ENCODE peak calls at places on chromosomes 6 and 20, in four cellular contexts. One of them, this sample, is unnamed.

GRCh38 chr20:54984104-54984448 is 508.7 kb downstream of the DOK5 start:
- DNase-seq in OCI-M1: no peak
- DNase-seq in iris pigment epithelial cell: no peak
- DNase-seq in HAP-1: no peak
- DNase-seq in this sample: no peak

GRCh38 chr20:53079883-53080282 is 107.7 kb downstream of the TSHZ2 start:
- DNase-seq in OCI-M1: no peak
- DNase-seq in iris pigment epithelial cell: no peak
- DNase-seq in HAP-1: no peak
- DNase-seq in this sample: no peak

GRCh38 chr6:112010328-112010727 is 43.6 kb upstream of the CCN6 start:
- DNase-seq in OCI-M1: peak; percentile 13
- DNase-seq in iris pigment epithelial cell: no peak
- DNase-seq in HAP-1: no peak
- DNase-seq in this sample: no peak

GRCh38 chr6:86723729-86724128 is 213.6 kb upstream of the HTR1E start:
- DNase-seq in OCI-M1: no peak
- DNase-seq in iris pigment epithelial cell: peak; percentile 14
- DNase-seq in HAP-1: no peak
- DNase-seq in this sample: no peak

GRCh38 chr6:7058250-7058923 is 49.4 kb upstream of the RREB1 start:
- DNase-seq in OCI-M1: peak; percentile 83
- DNase-seq in iris pigment epithelial cell: peak; percentile 99
- DNase-seq in HAP-1: no peak
- DNase-seq in this sample: peak; percentile 95

GRCh38 chr20:63498950-63499332 is at the start of gene EEF1A2:
- DNase-seq in OCI-M1: no peak
- DNase-seq in iris pigment epithelial cell: no peak
- DNase-seq in HAP-1: peak; percentile 83
- DNase-seq in this sample: peak; percentile 36

GRCh38 chr6:87336367-87336766 is 7.3 kb upstream of the GJB7 start:
- DNase-seq in OCI-M1: no peak
- DNase-seq in iris pigment epithelial cell: no peak
- DNase-seq in HAP-1: no peak
- DNase-seq in this sample: no peak

GRCh38 chr6:111551521-111552231 is 54.0 kb downstream of the TRAF3IP2 start:
- DNase-seq in OCI-M1: no peak
- DNase-seq in iris pigment epithelial cell: peak; percentile 65
- DNase-seq in HAP-1: peak; percentile 60
- DNase-seq in this sample: no peak

GRCh38 chr6:54217018-54217417 is 91.2 kb upstream of the TINAG start:
- DNase-seq in OCI-M1: peak; percentile 43
- DNase-seq in iris pigment epithelial cell: peak; percentile 5
- DNase-seq in HAP-1: no peak
- DNase-seq in this sample: peak; percentile 60

GRCh38 chr20:62305765-62306431 is 3.1 kb downstream of the ADRM1 start:
- DNase-seq in OCI-M1: no peak
- DNase-seq in iris pigment epithelial cell: no peak
- DNase-seq in HAP-1: no peak
- DNase-seq in this sample: no peak

GRCh38 chr6:136324981-136325380 is 35.3 kb upstream of the BCLAF1 start:
- DNase-seq in OCI-M1: no peak
- DNase-seq in iris pigment epithelial cell: no peak
- DNase-seq in HAP-1: no peak
- DNase-seq in this sample: peak; percentile 14

GRCh38 chr20:18987781-18988360 is 174.3 kb downstream of the SCP2D1 start:
- DNase-seq in OCI-M1: no peak
- DNase-seq in iris pigment epithelial cell: no peak
- DNase-seq in HAP-1: no peak
- DNase-seq in this sample: no peak

GRCh38 chr6:148471624-148472494 is 129.2 kb downstream of the SASH1 start:
- DNase-seq in OCI-M1: no peak
- DNase-seq in iris pigment epithelial cell: peak; percentile 74
- DNase-seq in HAP-1: no peak
- DNase-seq in this sample: no peak

GRCh38 chr6:30493643-30494250 is 4.4 kb downstream of the HLA-E start:
- DNase-seq in OCI-M1: peak; percentile 68
- DNase-seq in iris pigment epithelial cell: no peak
- DNase-seq in HAP-1: peak; percentile 24
- DNase-seq in this sample: no peak

GRCh38 chr6:146027586-146028249 is 1.1 kb upstream of the GRM1 start:
- DNase-seq in OCI-M1: no peak
- DNase-seq in iris pigment epithelial cell: peak; percentile 4
- DNase-seq in HAP-1: no peak
- DNase-seq in this sample: no peak

GRCh38 chr20:6269163-6269873 is 146.5 kb upstream of the FERMT1 start:
- DNase-seq in OCI-M1: peak; percentile 59
- DNase-seq in iris pigment epithelial cell: peak; percentile 2
- DNase-seq in HAP-1: peak; percentile 10
- DNase-seq in this sample: peak; percentile 78

GRCh38 chr6:46815130-46815529 is 21.9 kb downstream of the MEP1A start:
- DNase-seq in OCI-M1: no peak
- DNase-seq in iris pigment epithelial cell: peak; percentile 11
- DNase-seq in HAP-1: no peak
- DNase-seq in this sample: no peak

GRCh38 chr6:43453831-43454230 is 1.5 kb downstream of the DLK2 start:
- DNase-seq in OCI-M1: no peak
- DNase-seq in iris pigment epithelial cell: no peak
- DNase-seq in HAP-1: no peak
- DNase-seq in this sample: no peak

GRCh38 chr6:143232849-143233248 is 172.2 kb downstream of the AIG1 start:
- DNase-seq in OCI-M1: peak; percentile 73
- DNase-seq in iris pigment epithelial cell: peak; percentile 21
- DNase-seq in HAP-1: peak; percentile 82
- DNase-seq in this sample: no peak

GRCh38 chr20:11581271-11581670 is 336.4 kb upstream of the BTBD3 start:
- DNase-seq in OCI-M1: peak; percentile 93
- DNase-seq in iris pigment epithelial cell: peak; percentile 26
- DNase-seq in HAP-1: peak; percentile 9
- DNase-seq in this sample: peak; percentile 96

GRCh38 chr6:44966449-44967091 is 361.6 kb upstream of the RUNX2 start:
- DNase-seq in OCI-M1: peak; percentile 97
- DNase-seq in iris pigment epithelial cell: peak; percentile 95
- DNase-seq in HAP-1: no peak
- DNase-seq in this sample: no peak

GRCh38 chr6:7270320-7271204 is 42.4 kb downstream of the SSR1 start:
- DNase-seq in OCI-M1: no peak
- DNase-seq in iris pigment epithelial cell: no peak
- DNase-seq in HAP-1: no peak
- DNase-seq in this sample: no peak

GRCh38 chr6:16414205-16414604 is 175.8 kb downstream of the GMPR start:
- DNase-seq in OCI-M1: no peak
- DNase-seq in iris pigment epithelial cell: no peak
- DNase-seq in HAP-1: peak; percentile 24
- DNase-seq in this sample: no peak

GRCh38 chr6:1190361-1190760 is 121.5 kb upstream of the FOXQ1 start:
- DNase-seq in OCI-M1: no peak
- DNase-seq in iris pigment epithelial cell: peak; percentile 97
- DNase-seq in HAP-1: no peak
- DNase-seq in this sample: no peak

GRCh38 chr20:440148-440547 is 22.2 kb downstream of the TBC1D20 start:
- DNase-seq in OCI-M1: no peak
- DNase-seq in iris pigment epithelial cell: no peak
- DNase-seq in HAP-1: no peak
- DNase-seq in this sample: no peak

GRCh38 chr20:47660983-47661711 is 124.1 kb downstream of the SULF2 start:
- DNase-seq in OCI-M1: no peak
- DNase-seq in iris pigment epithelial cell: no peak
- DNase-seq in HAP-1: no peak
- DNase-seq in this sample: no peak